ENCODE peak calls at places on chromosomes 7 and 10, in six cellular contexts. O is iris pigment epithelial cell, E is A549, X is astrocyte of the spinal cord, F is NCI-H69, A is progenitor cell of endocrine pancreas. C is an unnamed sample.

GRCh38 chr10:43867667-43868361 is 219.1 kb upstream of the ZNF32 start:
- DNase-seq in O (peak; percentile 74), E (peak; percentile 34), X (peak; percentile 80), F (no peak), A (no peak), C (peak; percentile 81)

GRCh38 chr10:72240371-72240770 is 24.3 kb upstream of the ASCC1 start:
- DNase-seq in O (no peak), E (no peak), X (no peak), F (no peak), A (no peak), C (no peak)

GRCh38 chr7:151867912-151868804 is 8.8 kb downstream of the PRKAG2 start:
- DNase-seq in O (no peak), E (no peak), X (no peak), F (no peak), A (no peak), C (no peak)

GRCh38 chr10:110395350-110396283 is 90.9 kb upstream of the SMNDC1 start:
- DNase-seq in O (peak; percentile 100), E (peak; percentile 79), X (peak; percentile 98), F (no peak), A (no peak), C (peak; percentile 89)

GRCh38 chr7:28957822-28958234 is 302 bp downstream of the TRIL start:
- DNase-seq in O (no peak), E (no peak), X (peak; percentile 7), F (peak; percentile 82), A (peak; percentile 16), C (no peak)

GRCh38 chr7:155857141-155857540 is 44.9 kb upstream of the SHH start:
- DNase-seq in O (no peak), E (no peak), X (no peak), F (no peak), A (no peak), C (no peak)

GRCh38 chr10:94706089-94706488 is 22.6 kb downstream of the CYP2C18 start:
- DNase-seq in O (no peak), E (no peak), X (no peak), F (no peak), A (no peak), C (no peak)

GRCh38 chr10:74190494-74190893 is 39.5 kb downstream of the ADK start:
- DNase-seq in O (no peak), E (no peak), X (no peak), F (no peak), A (no peak), C (peak; percentile 35)

GRCh38 chr7:128932862-128933821 is 4.6 kb upstream of the IRF5 start:
- DNase-seq in O (no peak), E (no peak), X (no peak), F (no peak), A (no peak), C (no peak)

GRCh38 chr10:31896972-31897384 is 31.7 kb downstream of the ARHGAP12 start:
- DNase-seq in O (peak; percentile 46), E (peak; percentile 21), X (peak; percentile 78), F (no peak), A (no peak), C (peak; percentile 50)

C was measured in LHCN-M2.